ENCODE peak calls at places on chromosomes 1 and 21, in six cellular contexts. One of them, this sample, is unnamed.

GRCh38 chr1:26627959-26628358 is 67.9 kb upstream of the ARID1A start:
- DNase-seq in PC-3: no peak
- DNase-seq in lower leg skin: no peak
- DNase-seq in omental fat pad: no peak
- DNase-seq in GM12865: no peak
- DNase-seq in A549: no peak
- DNase-seq in this sample: no peak

GRCh38 chr1:241357366-241358305 is 631 bp upstream of the RGS7 start:
- DNase-seq in omental fat pad: no peak
- DNase-seq in PC-3: no peak
- DNase-seq in GM12865: no peak
- DNase-seq in A549: no peak
- DNase-seq in lower leg skin: no peak
- DNase-seq in this sample: no peak

GRCh38 chr1:10353282-10353681 is 45.6 kb upstream of the PGD start:
- DNase-seq in PC-3: no peak
- DNase-seq in omental fat pad: no peak
- DNase-seq in A549: no peak
- DNase-seq in GM12865: no peak
- DNase-seq in lower leg skin: no peak
- DNase-seq in this sample: no peak

GRCh38 chr1:12453400-12454343 is 164.3 kb downstream of the DHRS3 start:
- DNase-seq in GM12865: no peak
- DNase-seq in omental fat pad: no peak
- DNase-seq in PC-3: no peak
- DNase-seq in A549: no peak
- DNase-seq in lower leg skin: peak; percentile 81
- DNase-seq in this sample: no peak

GRCh38 chr1:75529488-75529887 is 81.4 kb downstream of the SLC44A5 start:
- DNase-seq in PC-3: no peak
- DNase-seq in lower leg skin: no peak
- DNase-seq in A549: no peak
- DNase-seq in omental fat pad: no peak
- DNase-seq in GM12865: no peak
- DNase-seq in this sample: no peak

GRCh38 chr1:151968058-151968457 is 25.6 kb downstream of the S100A10 start:
- DNase-seq in lower leg skin: no peak
- DNase-seq in omental fat pad: no peak
- DNase-seq in A549: peak; percentile 74
- DNase-seq in GM12865: peak; percentile 66
- DNase-seq in PC-3: peak; percentile 89
- DNase-seq in this sample: peak; percentile 60

GRCh38 chr1:94531664-94532063 is 9.9 kb downstream of the F3 start:
- DNase-seq in omental fat pad: no peak
- DNase-seq in A549: no peak
- DNase-seq in GM12865: no peak
- DNase-seq in PC-3: no peak
- DNase-seq in lower leg skin: no peak
- DNase-seq in this sample: no peak

GRCh38 chr21:29187939-29188338 is 57.5 kb downstream of the MAP3K7CL start:
- DNase-seq in A549: peak; percentile 65
- DNase-seq in lower leg skin: no peak
- DNase-seq in PC-3: peak; percentile 94
- DNase-seq in omental fat pad: no peak
- DNase-seq in GM12865: no peak
- DNase-seq in this sample: no peak

GRCh38 chr1:224922404-224923164 is 6.9 kb upstream of the DNAH14 start:
- DNase-seq in lower leg skin: no peak
- DNase-seq in GM12865: peak; percentile 36
- DNase-seq in omental fat pad: no peak
- DNase-seq in PC-3: peak; percentile 80
- DNase-seq in A549: peak; percentile 48
- DNase-seq in this sample: peak; percentile 55

GRCh38 chr1:51285055-51285454 is 45.3 kb downstream of the TTC39A start:
- DNase-seq in lower leg skin: no peak
- DNase-seq in PC-3: no peak
- DNase-seq in A549: no peak
- DNase-seq in GM12865: peak; percentile 79
- DNase-seq in omental fat pad: no peak
- DNase-seq in this sample: peak; percentile 76

GRCh38 chr1:221309711-221310110 is 430.5 kb downstream of the HLX start:
- DNase-seq in omental fat pad: no peak
- DNase-seq in lower leg skin: no peak
- DNase-seq in GM12865: no peak
- DNase-seq in A549: no peak
- DNase-seq in PC-3: no peak
- DNase-seq in this sample: no peak

GRCh38 chr1:183812686-183813569 is 8.0 kb downstream of the RGL1 start:
- DNase-seq in PC-3: no peak
- DNase-seq in lower leg skin: no peak
- DNase-seq in A549: no peak
- DNase-seq in GM12865: no peak
- DNase-seq in omental fat pad: no peak
- DNase-seq in this sample: no peak

GRCh38 chr1:98386675-98387440 is 274.7 kb upstream of the SNX7 start:
- DNase-seq in GM12865: no peak
- DNase-seq in lower leg skin: no peak
- DNase-seq in omental fat pad: no peak
- DNase-seq in A549: no peak
- DNase-seq in PC-3: peak; percentile 74
- DNase-seq in this sample: no peak

GRCh38 chr1:217402301-217402700 is 228.6 kb downstream of the GPATCH2 start:
- DNase-seq in PC-3: no peak
- DNase-seq in lower leg skin: no peak
- DNase-seq in omental fat pad: no peak
- DNase-seq in GM12865: no peak
- DNase-seq in A549: no peak
- DNase-seq in this sample: no peak

GRCh38 chr1:145988773-145989172 is 7.6 kb downstream of the TXNIP start:
- DNase-seq in lower leg skin: no peak
- DNase-seq in PC-3: no peak
- DNase-seq in omental fat pad: no peak
- DNase-seq in A549: no peak
- DNase-seq in GM12865: no peak
- DNase-seq in this sample: no peak

GRCh38 chr1:18322353-18323032 is 158.2 kb upstream of the KLHDC7A start:
- DNase-seq in GM12865: peak; percentile 47
- DNase-seq in lower leg skin: no peak
- DNase-seq in A549: no peak
- DNase-seq in PC-3: peak; percentile 3
- DNase-seq in omental fat pad: no peak
- DNase-seq in this sample: peak; percentile 34

GRCh38 chr1:235391879-235392278 is 24.7 kb downstream of the TBCE start:
- DNase-seq in lower leg skin: no peak
- DNase-seq in GM12865: no peak
- DNase-seq in PC-3: no peak
- DNase-seq in omental fat pad: no peak
- DNase-seq in A549: no peak
- DNase-seq in this sample: no peak

GRCh38 chr1:240687820-240688219 is 75.9 kb upstream of the GREM2 start:
- DNase-seq in omental fat pad: no peak
- DNase-seq in PC-3: peak; percentile 85
- DNase-seq in lower leg skin: no peak
- DNase-seq in GM12865: peak; percentile 5
- DNase-seq in A549: no peak
- DNase-seq in this sample: no peak

GRCh38 chr1:15974855-15975254 is 1.0 kb downstream of the ZBTB17 start:
- DNase-seq in PC-3: no peak
- DNase-seq in lower leg skin: no peak
- DNase-seq in GM12865: peak; percentile 80
- DNase-seq in A549: no peak
- DNase-seq in omental fat pad: no peak
- DNase-seq in this sample: peak; percentile 70

GRCh38 chr1:7621334-7622219 is 149.5 kb upstream of the VAMP3 start:
- DNase-seq in PC-3: no peak
- DNase-seq in GM12865: no peak
- DNase-seq in A549: no peak
- DNase-seq in omental fat pad: no peak
- DNase-seq in lower leg skin: no peak
- DNase-seq in this sample: no peak

GRCh38 chr1:72296481-72296880 is 14.1 kb upstream of the NEGR1 start:
- DNase-seq in omental fat pad: no peak
- DNase-seq in PC-3: no peak
- DNase-seq in GM12865: no peak
- DNase-seq in A549: no peak
- DNase-seq in lower leg skin: no peak
- DNase-seq in this sample: no peak

DNA sequence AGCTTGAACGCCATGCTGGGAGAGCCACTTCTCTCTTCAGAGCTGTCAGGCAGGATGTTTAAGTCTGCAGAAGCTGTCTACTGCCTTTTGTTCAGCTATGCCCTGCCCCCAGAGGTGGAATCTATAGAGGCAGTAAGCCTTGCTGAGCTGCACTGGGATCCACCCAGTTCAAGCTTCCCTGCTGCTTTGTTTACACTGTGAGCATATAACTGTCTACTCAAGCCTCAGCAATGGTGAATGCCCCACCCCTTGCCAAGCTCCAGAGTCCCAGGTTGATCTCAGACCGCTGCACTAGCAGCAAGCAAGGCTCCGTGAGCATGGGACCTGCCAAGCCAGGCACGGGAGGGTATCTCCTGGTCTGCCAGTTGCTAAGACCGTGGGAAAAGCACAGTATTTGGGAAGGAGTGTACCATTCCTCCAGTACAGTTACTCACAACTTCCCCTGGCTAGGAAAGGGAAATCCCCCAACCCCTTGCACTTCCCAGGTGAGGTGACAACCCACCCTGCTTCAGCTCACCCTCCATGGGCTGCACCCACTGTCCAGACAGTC is 32.6 kb downstream of the RGS13 start:
- DNase-seq in lower leg skin: no peak
- DNase-seq in omental fat pad: no peak
- DNase-seq in A549: peak; percentile 63
- DNase-seq in PC-3: peak; percentile 83
- DNase-seq in GM12865: no peak
- DNase-seq in this sample: no peak
- TF ChIP-seq CTCF in lower leg skin: no peak
- TF ChIP-seq CTCF in omental fat pad: no peak
- TF ChIP-seq CTCF in A549: no peak
- TF ChIP-seq CTCF in PC-3: no peak
- TF ChIP-seq CTCF in GM12865: no peak
- TF ChIP-seq CTCF in this sample: no peak

DNA sequence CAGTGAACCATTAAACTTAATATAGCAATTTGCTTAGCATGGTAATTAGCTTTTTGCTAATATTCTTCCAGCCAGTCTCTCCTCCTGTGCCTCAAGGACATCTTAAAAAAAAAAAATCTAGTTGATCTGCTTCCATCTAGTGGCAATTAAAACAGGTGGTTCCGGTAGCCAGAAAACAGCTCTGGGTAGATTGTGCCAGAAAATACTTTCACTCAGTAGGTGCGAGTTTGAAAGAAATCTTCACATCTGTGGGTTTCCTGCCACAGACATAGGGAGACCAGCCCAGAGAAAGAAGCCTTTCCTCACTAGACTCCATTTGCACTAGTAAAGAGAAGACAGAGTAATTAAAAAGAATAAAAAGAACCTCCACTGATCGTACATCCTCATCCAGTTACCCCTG is 17.1 kb downstream of the SELL start:
- DNase-seq in GM12865: peak; percentile 76
- DNase-seq in lower leg skin: no peak
- DNase-seq in omental fat pad: no peak
- DNase-seq in A549: no peak
- DNase-seq in PC-3: peak; percentile 12
- DNase-seq in this sample: no peak
- TF ChIP-seq CTCF in GM12865: peak; percentile 6
- TF ChIP-seq CTCF in lower leg skin: no peak
- TF ChIP-seq CTCF in omental fat pad: no peak
- TF ChIP-seq CTCF in A549: no peak
- TF ChIP-seq CTCF in PC-3: peak; percentile 43
- TF ChIP-seq CTCF in this sample: no peak

GRCh38 chr1:165697881-165698842 is at the start of gene ALDH9A1:
- DNase-seq in omental fat pad: peak; percentile 65
- DNase-seq in PC-3: peak; percentile 92
- DNase-seq in lower leg skin: peak; percentile 97
- DNase-seq in GM12865: peak; percentile 92
- DNase-seq in A549: peak; percentile 86
- DNase-seq in this sample: peak; percentile 86
- TF ChIP-seq CTCF in omental fat pad: no peak
- TF ChIP-seq CTCF in PC-3: peak; percentile 62
- TF ChIP-seq CTCF in lower leg skin: no peak
- TF ChIP-seq CTCF in GM12865: peak; percentile 20
- TF ChIP-seq CTCF in A549: peak; percentile 58
- TF ChIP-seq CTCF in this sample: peak; percentile 54

GRCh38 chr21:34805157-34805556 is 136.4 kb downstream of the CLIC6 start:
- DNase-seq in omental fat pad: no peak
- DNase-seq in A549: no peak
- DNase-seq in lower leg skin: no peak
- DNase-seq in GM12865: no peak
- DNase-seq in PC-3: no peak
- DNase-seq in this sample: no peak

GRCh38 chr21:34807881-34808568 is 139.2 kb downstream of the CLIC6 start:
- DNase-seq in lower leg skin: peak; percentile 92
- DNase-seq in PC-3: peak; percentile 87
- DNase-seq in A549: peak; percentile 70
- DNase-seq in GM12865: peak; percentile 37
- DNase-seq in omental fat pad: peak; percentile 48
- DNase-seq in this sample: no peak

GRCh38 chr21:34808569-34809204 is 139.9 kb downstream of the CLIC6 start:
- DNase-seq in A549: peak; percentile 18
- DNase-seq in GM12865: no peak
- DNase-seq in omental fat pad: no peak
- DNase-seq in lower leg skin: peak; percentile 79
- DNase-seq in PC-3: no peak
- DNase-seq in this sample: no peak

GRCh38 chr21:34806423-34806822 is 137.6 kb downstream of the CLIC6 start:
- DNase-seq in lower leg skin: no peak
- DNase-seq in A549: no peak
- DNase-seq in PC-3: no peak
- DNase-seq in GM12865: no peak
- DNase-seq in omental fat pad: no peak
- DNase-seq in this sample: no peak

DNA sequence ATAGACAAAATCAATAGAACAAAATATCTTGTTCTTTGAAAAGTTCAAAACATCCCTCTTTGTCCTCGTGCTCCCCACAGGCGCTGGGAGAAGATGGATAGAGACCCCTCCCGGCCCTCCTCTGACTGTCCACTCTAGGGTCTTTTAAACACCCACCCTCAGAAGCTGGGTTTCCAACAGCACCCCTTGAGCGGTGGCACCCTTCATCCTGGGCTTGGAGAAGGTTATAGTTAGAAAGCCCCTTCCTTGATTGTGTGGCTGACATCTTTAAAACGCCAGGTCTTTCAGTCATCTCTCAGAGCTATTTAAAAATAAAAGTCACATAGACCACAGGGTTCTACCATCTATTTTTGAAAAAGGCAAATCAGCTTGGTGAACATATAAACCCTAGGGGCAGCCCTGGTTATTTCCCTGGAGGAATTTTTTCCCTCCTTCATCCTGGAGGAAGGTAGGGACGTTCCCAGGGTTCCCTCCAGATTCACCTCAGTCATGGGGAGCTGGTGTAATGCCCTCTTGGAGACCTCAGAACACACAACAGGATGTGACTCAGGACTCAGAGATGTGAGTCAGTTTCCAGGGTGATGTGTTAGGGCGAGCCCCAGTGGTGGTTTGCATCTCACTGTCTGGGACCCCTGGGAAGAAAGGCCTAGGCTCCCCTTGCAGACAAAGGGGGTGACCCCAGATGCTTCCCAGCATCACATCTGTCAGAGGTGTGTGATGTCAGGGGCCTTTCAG is 138.5 kb downstream of the CLIC6 start:
- DNase-seq in PC-3: peak; percentile 89
- DNase-seq in omental fat pad: peak; percentile 45
- DNase-seq in A549: peak; percentile 90
- DNase-seq in GM12865: peak; percentile 65
- DNase-seq in lower leg skin: peak; percentile 86
- DNase-seq in this sample: peak; percentile 66
- TF ChIP-seq CTCF in PC-3: peak; percentile 21
- TF ChIP-seq CTCF in omental fat pad: no peak
- TF ChIP-seq CTCF in A549: no peak
- TF ChIP-seq CTCF in GM12865: no peak
- TF ChIP-seq CTCF in lower leg skin: no peak
- TF ChIP-seq CTCF in this sample: no peak

GRCh38 chr21:44505673-44506278 is 34.2 kb downstream of the KRTAP10-1 start:
- DNase-seq in A549: no peak
- DNase-seq in lower leg skin: no peak
- DNase-seq in GM12865: no peak
- DNase-seq in PC-3: peak; percentile 19
- DNase-seq in omental fat pad: no peak
- DNase-seq in this sample: no peak
- TF ChIP-seq CTCF in A549: no peak
- TF ChIP-seq CTCF in lower leg skin: no peak
- TF ChIP-seq CTCF in GM12865: no peak
- TF ChIP-seq CTCF in PC-3: no peak
- TF ChIP-seq CTCF in omental fat pad: no peak
- TF ChIP-seq CTCF in this sample: no peak

This sample was measured in GM13977.